ENCODE peak calls at places on chromosomes 6 and 20, in six cellular contexts. C is GM19239; P is stimulated activated effector memory CD8-positive, alpha-beta T cell treated with anti-CD3 and anti-CD28 coated beads, Interleukin-12 subunit alpha, Interleukin-12 subunit beta, amount 100 ng/mL, for 72 hours; H is DMS153; N is substantia nigra; S is aorta. R is an unnamed sample.

GRCh38 chr20:37733416-37733815 is 39.6 kb downstream of the CTNNBL1 start:
- DNase-seq in S (no peak), P (no peak), C (no peak), H (no peak), N (no peak), R (no peak)

GRCh38 chr20:59955131-59955796 is 3.0 kb upstream of the CDH26 start:
- DNase-seq in P (no peak), H (peak; percentile 32), C (no peak), S (no peak), N (no peak), R (peak; percentile 74)

GRCh38 chr20:59808729-59809381 is 124.6 kb downstream of the SYCP2 start:
- DNase-seq in S (peak; percentile 74), N (no peak), P (peak; percentile 13), H (no peak), C (no peak), R (peak; percentile 85)

GRCh38 chr6:37487891-37488290 is 11.8 kb downstream of the CCDC167 start:
- DNase-seq in P (no peak), C (no peak), N (no peak), S (no peak), H (no peak), R (no peak)

GRCh38 chr6:118787746-118788419 is 106.1 kb upstream of the ASF1A start:
- DNase-seq in H (no peak), N (no peak), P (no peak), S (no peak), C (no peak), R (no peak)

GRCh38 chr20:22810030-22810429 is 225.1 kb upstream of the SSTR4 start:
- DNase-seq in N (no peak), H (no peak), C (no peak), S (no peak), P (no peak), R (no peak)

GRCh38 chr6:78483141-78483540 is 384.2 kb upstream of the IRAK1BP1 start:
- DNase-seq in P (no peak), N (no peak), C (no peak), S (no peak), H (no peak), R (no peak)

GRCh38 chr6:145263807-145264206 is 471.5 kb downstream of the EPM2A start:
- DNase-seq in H (no peak), S (no peak), N (no peak), C (no peak), P (no peak), R (no peak)

GRCh38 chr20:9417665-9418064 is 96.7 kb upstream of the LAMP5 start:
- DNase-seq in S (no peak), N (no peak), H (no peak), C (no peak), P (no peak), R (no peak)

GRCh38 chr6:105748737-105749161 is 337.4 kb upstream of the PRDM1 start:
- DNase-seq in S (no peak), N (no peak), H (peak; percentile 34), C (no peak), P (no peak), R (no peak)

GRCh38 chr20:19915111-19915798 is 101.9 kb upstream of the NAA20 start:
- DNase-seq in S (no peak), P (no peak), C (no peak), N (no peak), H (no peak), R (no peak)

GRCh38 chr20:54204063-54204462 is 3.8 kb upstream of the PFDN4 start:
- DNase-seq in N (no peak), C (no peak), P (no peak), S (no peak), H (no peak), R (no peak)

GRCh38 chr6:106924699-106925523 is 49.6 kb downstream of the CD24 start:
- DNase-seq in C (no peak), S (no peak), H (no peak), P (no peak), N (no peak), R (no peak)

GRCh38 chr6:64817525-64817924 is 889.5 kb downstream of the EYS start:
- DNase-seq in S (no peak), P (no peak), H (no peak), N (no peak), C (no peak), R (no peak)

GRCh38 chr20:4401601-4402000 is 320.1 kb upstream of the PRND start:
- DNase-seq in P (no peak), N (no peak), S (no peak), H (no peak), C (no peak), R (no peak)

GRCh38 chr6:39881851-39882566 is 52.3 kb downstream of the MOCS1 start:
- DNase-seq in S (peak; percentile 87), H (no peak), C (no peak), P (no peak), N (no peak), R (no peak)

GRCh38 chr6:85449388-85449817 is 480 bp upstream of the NT5E start:
- DNase-seq in H (no peak), C (peak; percentile 48), P (peak; percentile 66), N (no peak), S (peak; percentile 75), R (peak; percentile 67)

GRCh38 chr20:24993337-24994185 is 1.0 kb upstream of the APMAP start:
- DNase-seq in H (peak; percentile 68), P (no peak), N (no peak), C (no peak), S (no peak), R (peak; percentile 18)

GRCh38 chr6:56695702-56696101 is 53.0 kb upstream of the DST start:
- DNase-seq in P (no peak), C (no peak), N (no peak), H (no peak), S (no peak), R (no peak)

GRCh38 chr6:66226099-66226498 is 519.1 kb upstream of the EYS start:
- DNase-seq in P (no peak), C (no peak), H (peak; percentile 88), N (no peak), S (no peak), R (no peak)

GRCh38 chr6:130879826-130880225 is 52.6 kb downstream of the SMLR1 start:
- DNase-seq in H (no peak), P (no peak), N (no peak), C (no peak), S (no peak), R (no peak)

GRCh38 chr6:107320126-107320525 is 139.2 kb downstream of the PDSS2 start:
- DNase-seq in P (no peak), N (no peak), H (no peak), C (no peak), S (no peak), R (no peak)

GRCh38 chr20:41395669-41396664 is 29.3 kb upstream of the EMILIN3 start:
- DNase-seq in H (no peak), S (no peak), N (no peak), P (no peak), C (no peak), R (no peak)

GRCh38 chr20:40941023-40941655 is 87.5 kb upstream of the TOP1 start:
- DNase-seq in N (no peak), P (no peak), S (no peak), C (no peak), H (no peak), R (no peak)

GRCh38 chr6:39083111-39083702 is 31.8 kb downstream of the SAYSD1 start:
- DNase-seq in P (peak; percentile 51), C (no peak), H (peak; percentile 28), N (no peak), S (no peak), R (no peak)

GRCh38 chr20:20393770-20394169 is 25.9 kb downstream of the INSM1 start:
- DNase-seq in H (no peak), S (no peak), P (no peak), C (no peak), N (no peak), R (no peak)

GRCh38 chr20:561437-562231 is 18.0 kb upstream of the CSNK2A1 start:
- DNase-seq in P (peak; percentile 74), C (peak; percentile 62), S (no peak), N (peak; percentile 16), H (no peak), R (peak; percentile 65)

GRCh38 chr6:108714012-108714773 is 134.0 kb upstream of the ARMC2 start:
- DNase-seq in P (no peak), N (no peak), S (peak; percentile 36), C (no peak), H (no peak), R (no peak)

GRCh38 chr6:78583079-78583478 is 284.3 kb upstream of the IRAK1BP1 start:
- DNase-seq in P (no peak), H (no peak), C (no peak), S (no peak), N (no peak), R (no peak)

GRCh38 chr6:15220062-15220461 is 25.8 kb upstream of the JARID2 start:
- DNase-seq in S (peak; percentile 34), P (no peak), H (no peak), N (no peak), C (no peak), R (no peak)

GRCh38 chr20:5990946-5991345 is 40.5 kb downstream of the MCM8 start:
- DNase-seq in C (no peak), H (no peak), S (no peak), N (no peak), P (no peak), R (no peak)

GRCh38 chr6:143687604-143688003 is 9.8 kb downstream of the PHACTR2 start:
- DNase-seq in P (no peak), C (no peak), S (no peak), N (no peak), H (no peak), R (no peak)

GRCh38 chr6:15090745-15091384 is 155.0 kb upstream of the JARID2 start:
- DNase-seq in N (no peak), S (no peak), H (no peak), C (no peak), P (no peak), R (no peak)

GRCh38 chr6:11714798-11715285 is 63.8 kb downstream of the ADTRP start:
- DNase-seq in N (no peak), H (no peak), P (no peak), S (no peak), C (no peak), R (no peak)

GRCh38 chr6:110658621-110659211 is 156.6 kb downstream of the CDK19 start:
- DNase-seq in C (no peak), H (no peak), N (no peak), P (no peak), S (no peak), R (no peak)

GRCh38 chr20:58696411-58696961 is 3.9 kb downstream of the NPEPL1 start:
- DNase-seq in H (no peak), S (peak; percentile 55), P (no peak), N (no peak), C (no peak), R (no peak)

GRCh38 chr20:60057866-60058807 is 99.9 kb downstream of the CDH26 start:
- DNase-seq in N (peak; percentile 28), P (peak; percentile 61), S (peak; percentile 70), C (peak; percentile 24), H (peak; percentile 92), R (no peak)

GRCh38 chr20:1987826-1988225 is 6.0 kb downstream of the PDYN start:
- DNase-seq in C (no peak), P (no peak), H (no peak), S (no peak), N (no peak), R (no peak)

GRCh38 chr6:5214570-5215052 is 46.1 kb downstream of the LYRM4 start:
- DNase-seq in S (peak; percentile 80), H (no peak), N (no peak), C (no peak), P (peak; percentile 63), R (no peak)

GRCh38 chr20:58306421-58307261 is 2.9 kb upstream of the RAB22A start:
- DNase-seq in S (no peak), H (peak; percentile 18), C (no peak), P (peak; percentile 88), N (peak; percentile 3), R (peak; percentile 24)